ENCODE peak calls at places on chromosomes 6 and 20, in eight cellular contexts. S, I, Z, C, O, R, Y and W are unnamed samples.

GRCh38 chr6:163356324-163356723 is 58.2 kb upstream of the QKI start:
- DNase-seq in S (no peak), I (no peak), Z (no peak), C (no peak), O (no peak), R (no peak), Y (no peak), W (no peak)

GRCh38 chr6:106856227-106856874 is 118.2 kb downstream of the CD24 start:
- DNase-seq in S (no peak), I (no peak), Z (no peak), C (no peak), O (no peak), R (no peak), Y (no peak), W (no peak)

GRCh38 chr6:80165143-80165542 is 58.7 kb downstream of the BCKDHB start:
- DNase-seq in S (no peak), I (no peak), Z (peak), C (peak), O (peak), R (no peak), Y (no peak), W (peak)

GRCh38 chr6:91149246-91149645 is 562.4 kb upstream of the MAP3K7 start:
- DNase-seq in S (no peak), I (no peak), Z (no peak), C (no peak), O (no peak), R (no peak), Y (no peak), W (no peak)

GRCh38 chr6:87183687-87184086 is 28.3 kb downstream of the ZNF292 start:
- DNase-seq in S (no peak), I (no peak), Z (no peak), C (no peak), O (no peak), R (no peak), Y (no peak), W (no peak)

GRCh38 chr6:166162599-166163342 is 4.9 kb downstream of the TBXT start:
- DNase-seq in S (no peak), I (no peak), Z (no peak), C (no peak), O (no peak), R (no peak), Y (no peak), W (no peak)

GRCh38 chr6:5205877-5206840 is 54.6 kb downstream of the LYRM4 start:
- DNase-seq in S (no peak), I (no peak), Z (no peak), C (no peak), O (no peak), R (no peak), Y (peak), W (no peak)

GRCh38 chr6:37643851-37644672 is 53.6 kb downstream of the MDGA1 start:
- DNase-seq in S (no peak), I (no peak), Z (peak), C (no peak), O (no peak), R (peak), Y (no peak), W (peak)

GRCh38 chr20:58995461-58996225 is 11.4 kb downstream of the CTSZ start:
- DNase-seq in S (no peak), I (no peak), Z (no peak), C (no peak), O (no peak), R (no peak), Y (peak), W (no peak)

GRCh38 chr6:131004387-131004755 is 58.7 kb downstream of the EPB41L2 start:
- DNase-seq in S (no peak), I (no peak), Z (no peak), C (no peak), O (no peak), R (no peak), Y (no peak), W (no peak)

GRCh38 chr6:167007930-167008329 is 8.7 kb downstream of the CEP43 start:
- DNase-seq in S (no peak), I (no peak), Z (no peak), C (no peak), O (no peak), R (no peak), Y (no peak), W (no peak)

GRCh38 chr6:135087403-135087802 is 32.8 kb upstream of the HBS1L start:
- DNase-seq in S (no peak), I (no peak), Z (peak), C (no peak), O (no peak), R (no peak), Y (no peak), W (peak)